ENCODE peak calls at places on chromosomes 11 and 22, in eight cellular contexts. U, G, J, L, K, D, E and Z are unnamed samples.

GRCh38 chr11:118846181-118846946 is 37.3 kb upstream of the CXCR5 start:
- DNase-seq in L (no peak), E (no peak), K (no peak), G (no peak), D (no peak), U (no peak), J (no peak), Z (no peak)

GRCh38 chr11:112961146-112961668 is at the start of gene NCAM1:
- DNase-seq in D (no peak), E (no peak), L (peak), U (peak), G (no peak), J (peak), K (peak), Z (peak)

GRCh38 chr11:71343828-71344400 is 91.5 kb upstream of the SHANK2 start:
- DNase-seq in D (no peak), E (no peak), K (no peak), U (no peak), J (no peak), G (no peak), L (no peak), Z (no peak)

GRCh38 chr11:62615521-62615920 is 2.5 kb downstream of the ROM1 start:
- DNase-seq in E (no peak), D (no peak), U (no peak), G (no peak), J (no peak), K (no peak), L (no peak), Z (no peak)

GRCh38 chr11:75434886-75435570 is 2.0 kb upstream of the KLHL35 start:
- DNase-seq in G (no peak), D (no peak), U (no peak), E (no peak), K (no peak), J (no peak), L (no peak), Z (no peak)

GRCh38 chr22:37229805-37230672 is 14.0 kb downstream of the RAC2 start:
- DNase-seq in G (peak), E (no peak), L (peak), K (no peak), J (peak), U (no peak), D (peak), Z (peak)

GRCh38 chr11:132202621-132203020 is 832.2 kb downstream of the NTM start:
- DNase-seq in J (no peak), G (no peak), E (peak), U (peak), L (peak), K (no peak), D (no peak), Z (no peak)

GRCh38 chr11:126538071-126538470 is 182.6 kb downstream of the ST3GAL4 start:
- DNase-seq in G (no peak), K (no peak), J (no peak), E (no peak), D (no peak), U (no peak), L (peak), Z (no peak)

GRCh38 chr11:120612363-120613263 is 101.1 kb downstream of the GRIK4 start:
- DNase-seq in J (peak), K (no peak), G (no peak), D (no peak), U (peak), L (no peak), E (peak), Z (peak)

GRCh38 chr11:89441606-89442005 is 49.6 kb downstream of the NOX4 start:
- DNase-seq in D (no peak), E (no peak), K (no peak), J (no peak), L (no peak), G (no peak), U (no peak), Z (no peak)

GRCh38 chr11:2913029-2913431 is 16.2 kb downstream of the PHLDA2 start:
- DNase-seq in D (no peak), J (no peak), L (no peak), E (no peak), K (no peak), G (no peak), U (peak), Z (peak)

GRCh38 chr11:111221208-111221607 is 24.3 kb upstream of the POU2AF2 start:
- DNase-seq in K (no peak), J (no peak), G (no peak), L (no peak), U (no peak), D (no peak), E (no peak), Z (no peak)

GRCh38 chr11:93196816-93197382 is 892 bp downstream of the SLC36A4 start:
- DNase-seq in G (no peak), E (no peak), K (no peak), U (peak), L (peak), J (no peak), D (no peak), Z (no peak)

GRCh38 chr11:76566811-76567210 is 103.7 kb downstream of the LRRC32 start:
- DNase-seq in K (no peak), E (no peak), J (no peak), L (no peak), G (no peak), D (no peak), U (peak), Z (no peak)

GRCh38 chr11:86453290-86454030 is 78.8 kb downstream of the CCDC81 start:
- DNase-seq in G (no peak), E (no peak), D (no peak), J (no peak), L (no peak), K (no peak), U (no peak), Z (no peak)

GRCh38 chr22:37742374-37743092 is 45.7 kb downstream of the TRIOBP start:
- DNase-seq in U (peak), L (peak), K (no peak), D (no peak), E (peak), J (no peak), G (no peak), Z (peak)

GRCh38 chr22:42949159-42949558 is 65.8 kb downstream of the PACSIN2 start:
- DNase-seq in K (peak), L (peak), E (no peak), U (peak), D (no peak), G (no peak), J (no peak), Z (peak)

GRCh38 chr11:21556936-21557335 is 635.9 kb upstream of the ANO5 start:
- DNase-seq in U (no peak), G (no peak), J (no peak), K (no peak), L (no peak), D (no peak), E (no peak), Z (no peak)

GRCh38 chr11:84866922-84867321 is 760.2 kb downstream of the DLG2 start:
- DNase-seq in J (no peak), U (no peak), K (no peak), D (no peak), G (no peak), L (no peak), E (no peak), Z (no peak)